ENCODE peak calls at places on chromosomes 2 and 18, in five cellular contexts. One of them, this sample, is unnamed.

GRCh38 chr2:233446121-233446520 is 91.8 kb downstream of the DGKD start:
- DNase-seq in SIG-M5: no peak
- DNase-seq in endothelial cell: no peak
- DNase-seq in heart left ventricle: no peak
- DNase-seq in RWPE1: no peak
- DNase-seq in this sample: no peak

GRCh38 chr2:165161510-165161909 is 42.3 kb downstream of the SCN3A start:
- DNase-seq in SIG-M5: no peak
- DNase-seq in endothelial cell: no peak
- DNase-seq in heart left ventricle: no peak
- DNase-seq in RWPE1: no peak
- DNase-seq in this sample: peak; percentile 9

GRCh38 chr2:236180831-236181453 is 12.8 kb upstream of the GBX2 start:
- DNase-seq in SIG-M5: no peak
- DNase-seq in endothelial cell: peak; percentile 76
- DNase-seq in heart left ventricle: no peak
- DNase-seq in RWPE1: peak; percentile 75
- DNase-seq in this sample: no peak

GRCh38 chr2:23497063-23497462 is 112.1 kb downstream of the KLHL29 start:
- DNase-seq in SIG-M5: no peak
- DNase-seq in endothelial cell: no peak
- DNase-seq in heart left ventricle: no peak
- DNase-seq in RWPE1: no peak
- DNase-seq in this sample: peak; percentile 55

GRCh38 chr2:174787485-174788205 is 23.4 kb upstream of the CHRNA1 start:
- DNase-seq in SIG-M5: no peak
- DNase-seq in endothelial cell: no peak
- DNase-seq in heart left ventricle: no peak
- DNase-seq in RWPE1: no peak
- DNase-seq in this sample: no peak

GRCh38 chr2:162422894-162423293 is 79.0 kb downstream of the GCA start:
- DNase-seq in SIG-M5: no peak
- DNase-seq in endothelial cell: no peak
- DNase-seq in heart left ventricle: no peak
- DNase-seq in RWPE1: no peak
- DNase-seq in this sample: no peak

GRCh38 chr2:12412898-12413305 is 303.8 kb upstream of the TRIB2 start:
- DNase-seq in SIG-M5: no peak
- DNase-seq in endothelial cell: no peak
- DNase-seq in heart left ventricle: no peak
- DNase-seq in RWPE1: no peak
- DNase-seq in this sample: no peak

GRCh38 chr2:28895189-28895893 is 874 bp downstream of the WDR43 start:
- DNase-seq in SIG-M5: no peak
- DNase-seq in endothelial cell: no peak
- DNase-seq in heart left ventricle: no peak
- DNase-seq in RWPE1: peak; percentile 58
- DNase-seq in this sample: peak; percentile 53

GRCh38 chr2:225756198-225756597 is 356.7 kb downstream of the NYAP2 start:
- DNase-seq in SIG-M5: no peak
- DNase-seq in endothelial cell: no peak
- DNase-seq in heart left ventricle: no peak
- DNase-seq in RWPE1: no peak
- DNase-seq in this sample: no peak

GRCh38 chr2:171272039-171272438 is 111.3 kb upstream of the TLK1 start:
- DNase-seq in SIG-M5: no peak
- DNase-seq in endothelial cell: no peak
- DNase-seq in heart left ventricle: no peak
- DNase-seq in RWPE1: peak; percentile 90
- DNase-seq in this sample: peak; percentile 99

GRCh38 chr2:135043345-135043744 is 3.9 kb downstream of the MAP3K19 start:
- DNase-seq in SIG-M5: no peak
- DNase-seq in endothelial cell: no peak
- DNase-seq in heart left ventricle: no peak
- DNase-seq in RWPE1: no peak
- DNase-seq in this sample: no peak

GRCh38 chr2:12716250-12717190 is at the start of gene TRIB2:
- DNase-seq in SIG-M5: peak; percentile 19
- DNase-seq in endothelial cell: peak; percentile 81
- DNase-seq in heart left ventricle: peak; percentile 94
- DNase-seq in RWPE1: peak; percentile 87
- DNase-seq in this sample: peak; percentile 64

GRCh38 chr2:64599469-64599868 is 54.2 kb downstream of the SERTAD2 start:
- DNase-seq in SIG-M5: no peak
- DNase-seq in endothelial cell: no peak
- DNase-seq in heart left ventricle: no peak
- DNase-seq in RWPE1: no peak
- DNase-seq in this sample: no peak

GRCh38 chr2:39179974-39180960 is 59.4 kb upstream of the SOS1 start:
- DNase-seq in SIG-M5: no peak
- DNase-seq in endothelial cell: no peak
- DNase-seq in heart left ventricle: no peak
- DNase-seq in RWPE1: no peak
- DNase-seq in this sample: no peak

GRCh38 chr2:54641988-54642387 is 81.5 kb upstream of the EML6 start:
- DNase-seq in SIG-M5: no peak
- DNase-seq in endothelial cell: no peak
- DNase-seq in heart left ventricle: peak; percentile 77
- DNase-seq in RWPE1: no peak
- DNase-seq in this sample: no peak

GRCh38 chr2:57373530-57373929 is 673.1 kb upstream of the VRK2 start:
- DNase-seq in SIG-M5: no peak
- DNase-seq in endothelial cell: no peak
- DNase-seq in heart left ventricle: no peak
- DNase-seq in RWPE1: peak; percentile 67
- DNase-seq in this sample: peak; percentile 69

GRCh38 chr18:11909597-11910026 is 1.5 kb upstream of the MPPE1 start:
- DNase-seq in SIG-M5: no peak
- DNase-seq in endothelial cell: no peak
- DNase-seq in heart left ventricle: no peak
- DNase-seq in RWPE1: peak; percentile 47
- DNase-seq in this sample: peak; percentile 75

GRCh38 chr2:171404258-171404657 is 29.5 kb downstream of the METTL8 start:
- DNase-seq in SIG-M5: no peak
- DNase-seq in endothelial cell: no peak
- DNase-seq in heart left ventricle: no peak
- DNase-seq in RWPE1: peak; percentile 75
- DNase-seq in this sample: peak; percentile 68

GRCh38 chr2:143284087-143284675 is 155.0 kb downstream of the ARHGAP15 start:
- DNase-seq in SIG-M5: no peak
- DNase-seq in endothelial cell: peak; percentile 25
- DNase-seq in heart left ventricle: no peak
- DNase-seq in RWPE1: peak; percentile 5
- DNase-seq in this sample: no peak

GRCh38 chr2:215332876-215333600 is 21.2 kb downstream of the ATIC start:
- DNase-seq in SIG-M5: no peak
- DNase-seq in endothelial cell: no peak
- DNase-seq in heart left ventricle: no peak
- DNase-seq in RWPE1: no peak
- DNase-seq in this sample: no peak

GRCh38 chr2:202036601-202037037 is 3.0 kb downstream of the FZD7 start:
- DNase-seq in SIG-M5: no peak
- DNase-seq in endothelial cell: peak; percentile 36
- DNase-seq in heart left ventricle: peak; percentile 44
- DNase-seq in RWPE1: no peak
- DNase-seq in this sample: no peak

GRCh38 chr2:145561152-145561551 is 1041.2 kb upstream of the ZEB2 start:
- DNase-seq in SIG-M5: no peak
- DNase-seq in endothelial cell: no peak
- DNase-seq in heart left ventricle: no peak
- DNase-seq in RWPE1: no peak
- DNase-seq in this sample: no peak

GRCh38 chr2:46187112-46187618 is 110.0 kb upstream of the EPAS1 start:
- DNase-seq in SIG-M5: peak; percentile 31
- DNase-seq in endothelial cell: no peak
- DNase-seq in heart left ventricle: peak; percentile 59
- DNase-seq in RWPE1: no peak
- DNase-seq in this sample: no peak

GRCh38 chr2:109185801-109186570 is 57.0 kb downstream of the SH3RF3 start:
- DNase-seq in SIG-M5: no peak
- DNase-seq in endothelial cell: no peak
- DNase-seq in heart left ventricle: peak; percentile 70
- DNase-seq in RWPE1: no peak
- DNase-seq in this sample: no peak

GRCh38 chr2:133200684-133201421 is 367.4 kb downstream of the NCKAP5 start:
- DNase-seq in SIG-M5: no peak
- DNase-seq in endothelial cell: no peak
- DNase-seq in heart left ventricle: no peak
- DNase-seq in RWPE1: peak; percentile 71
- DNase-seq in this sample: peak; percentile 85

GRCh38 chr2:65409045-65409444 is 23.4 kb downstream of the SPRED2 start:
- DNase-seq in SIG-M5: no peak
- DNase-seq in endothelial cell: no peak
- DNase-seq in heart left ventricle: no peak
- DNase-seq in RWPE1: no peak
- DNase-seq in this sample: no peak

GRCh38 chr18:79987566-79987965 is 797 bp downstream of the TXNL4A start:
- DNase-seq in SIG-M5: no peak
- DNase-seq in endothelial cell: no peak
- DNase-seq in heart left ventricle: no peak
- DNase-seq in RWPE1: no peak
- DNase-seq in this sample: peak; percentile 23

GRCh38 chr18:3042337-3042736 is 29.4 kb upstream of the LPIN2 start:
- DNase-seq in SIG-M5: no peak
- DNase-seq in endothelial cell: no peak
- DNase-seq in heart left ventricle: no peak
- DNase-seq in RWPE1: no peak
- DNase-seq in this sample: no peak

GRCh38 chr2:175600024-175600831 is 401.8 kb downstream of the LNPK start:
- DNase-seq in SIG-M5: no peak
- DNase-seq in endothelial cell: no peak
- DNase-seq in heart left ventricle: peak; percentile 33
- DNase-seq in RWPE1: peak; percentile 18
- DNase-seq in this sample: peak; percentile 12

GRCh38 chr18:49728542-49728941 is 84.8 kb downstream of the ACAA2 start:
- DNase-seq in SIG-M5: no peak
- DNase-seq in endothelial cell: peak; percentile 51
- DNase-seq in heart left ventricle: peak; percentile 32
- DNase-seq in RWPE1: no peak
- DNase-seq in this sample: no peak

GRCh38 chr18:8654482-8655451 is 45.5 kb downstream of the RAB12 start:
- DNase-seq in SIG-M5: no peak
- DNase-seq in endothelial cell: no peak
- DNase-seq in heart left ventricle: no peak
- DNase-seq in RWPE1: peak; percentile 65
- DNase-seq in this sample: no peak

GRCh38 chr2:46812381-46813024 is 103.1 kb downstream of the MCFD2 start:
- DNase-seq in SIG-M5: no peak
- DNase-seq in endothelial cell: no peak
- DNase-seq in heart left ventricle: peak; percentile 82
- DNase-seq in RWPE1: no peak
- DNase-seq in this sample: no peak

GRCh38 chr2:119838179-119838578 is 78.5 kb downstream of the PTPN4 start:
- DNase-seq in SIG-M5: no peak
- DNase-seq in endothelial cell: no peak
- DNase-seq in heart left ventricle: no peak
- DNase-seq in RWPE1: no peak
- DNase-seq in this sample: peak; percentile 52

GRCh38 chr2:239164281-239164871 is 236.4 kb downstream of the HDAC4 start:
- DNase-seq in SIG-M5: no peak
- DNase-seq in endothelial cell: no peak
- DNase-seq in heart left ventricle: peak; percentile 9
- DNase-seq in RWPE1: no peak
- DNase-seq in this sample: no peak

GRCh38 chr18:41992066-41992465 is 37.0 kb downstream of the PIK3C3 start:
- DNase-seq in SIG-M5: no peak
- DNase-seq in endothelial cell: no peak
- DNase-seq in heart left ventricle: no peak
- DNase-seq in RWPE1: no peak
- DNase-seq in this sample: no peak

GRCh38 chr2:201971516-201972228 is 62.0 kb upstream of the FZD7 start:
- DNase-seq in SIG-M5: no peak
- DNase-seq in endothelial cell: no peak
- DNase-seq in heart left ventricle: no peak
- DNase-seq in RWPE1: no peak
- DNase-seq in this sample: no peak

GRCh38 chr2:159091381-159091780 is 122.9 kb downstream of the TANC1 start:
- DNase-seq in SIG-M5: no peak
- DNase-seq in endothelial cell: no peak
- DNase-seq in heart left ventricle: no peak
- DNase-seq in RWPE1: peak; percentile 56
- DNase-seq in this sample: peak; percentile 72

GRCh38 chr2:160252278-160252887 is 52.3 kb upstream of the ITGB6 start:
- DNase-seq in SIG-M5: no peak
- DNase-seq in endothelial cell: no peak
- DNase-seq in heart left ventricle: no peak
- DNase-seq in RWPE1: peak; percentile 55
- DNase-seq in this sample: no peak

GRCh38 chr2:157320409-157320808 is 5.2 kb downstream of the ERMN start:
- DNase-seq in SIG-M5: no peak
- DNase-seq in endothelial cell: no peak
- DNase-seq in heart left ventricle: no peak
- DNase-seq in RWPE1: no peak
- DNase-seq in this sample: no peak

This sample was measured in foreskin keratinocyte.